ENCODE peak calls at places on chromosomes 5 and 9, in four cellular contexts. I is K562, T is HepG2, S is GM23338. N is an unnamed sample.

GRCh38 chr5:180209137-180209581 is at the start of gene RASGEF1C:
- DNase-seq in I (peak; percentile 88), T (peak; percentile 16), S (peak; percentile 85), N (peak; percentile 70)

GRCh38 chr5:80763873-80764647 is 109.3 kb upstream of the DHFR start:
- DNase-seq in I (no peak), T (no peak), S (no peak), N (no peak)

GRCh38 chr5:104412649-104413240 is 850.2 kb upstream of the NUDT12 start:
- DNase-seq in I (no peak), T (peak; percentile 20), S (peak; percentile 77), N (peak; percentile 38)

GRCh38 chr9:7402704-7403389 is 396.7 kb downstream of the DMAC1 start:
- DNase-seq in I (no peak), T (no peak), S (peak; percentile 36), N (no peak)

GRCh38 chr5:99179206-99179605 is 250.4 kb upstream of the CHD1 start:
- DNase-seq in I (no peak), T (no peak), S (no peak), N (no peak)

GRCh38 chr9:35771524-35771923 is 17.4 kb upstream of the MSMP start:
- DNase-seq in I (peak; percentile 35), T (peak; percentile 64), S (no peak), N (peak; percentile 14)

GRCh38 chr9:110028281-110029075 is 179.5 kb downstream of the C9orf152 start:
- DNase-seq in I (no peak), T (no peak), S (no peak), N (no peak)

GRCh38 chr5:31059889-31060288 is 133.6 kb upstream of the CDH6 start:
- DNase-seq in I (no peak), T (no peak), S (no peak), N (no peak)

GRCh38 chr9:138102246-138103051 is 224.9 kb downstream of the CACNA1B start:
- DNase-seq in I (no peak), T (no peak), S (no peak), N (no peak)

GRCh38 chr9:135524130-135524861 is 3.1 kb downstream of the LCN1 start:
- DNase-seq in I (no peak), T (no peak), S (no peak), N (no peak)

GRCh38 chr9:71987471-71988371 is 72.7 kb downstream of the C9orf57 start:
- DNase-seq in I (no peak), T (no peak), S (no peak), N (no peak)

GRCh38 chr9:8224381-8224791 is 424.8 kb upstream of the DMAC1 start:
- DNase-seq in I (no peak), T (no peak), S (no peak), N (no peak)

GRCh38 chr9:137069508-137070071 is 767 bp downstream of the SAPCD2 start:
- DNase-seq in I (no peak), T (no peak), S (peak; percentile 60), N (no peak)

GRCh38 chr9:91274950-91275349 is 86.8 kb downstream of the AUH start:
- DNase-seq in I (no peak), T (no peak), S (no peak), N (no peak)

GRCh38 chr5:98839469-98840383 is 66.3 kb downstream of the RGMB start:
- DNase-seq in I (peak; percentile 13), T (peak; percentile 7), S (peak; percentile 48), N (no peak)

GRCh38 chr9:106928350-106928749 is 65.4 kb downstream of the ZNF462 start:
- DNase-seq in I (no peak), T (no peak), S (no peak), N (no peak)

GRCh38 chr9:23774266-23774665 is 51.8 kb downstream of the ELAVL2 start:
- DNase-seq in I (no peak), T (no peak), S (no peak), N (no peak)

GRCh38 chr5:78647411-78647818 is 1.2 kb downstream of the LHFPL2 start:
- DNase-seq in I (no peak), T (peak; percentile 56), S (peak; percentile 35), N (peak; percentile 52)

GRCh38 chr5:112192886-112193285 is 226.2 kb downstream of the EPB41L4A start:
- DNase-seq in I (no peak), T (no peak), S (no peak), N (no peak)

GRCh38 chr5:111347021-111347420 is 122.8 kb downstream of the CAMK4 start:
- DNase-seq in I (no peak), T (no peak), S (no peak), N (no peak)

GRCh38 chr5:178180141-178180863 is 6.9 kb downstream of the GMCL2 start:
- DNase-seq in I (no peak), T (no peak), S (peak; percentile 96), N (no peak)

GRCh38 chr9:8760000-8760767 is 960.6 kb upstream of the DMAC1 start:
- DNase-seq in I (no peak), T (no peak), S (no peak), N (no peak)

GRCh38 chr5:178642351-178642909 is 15.6 kb upstream of the CLK4 start:
- DNase-seq in I (no peak), T (no peak), S (no peak), N (no peak)

GRCh38 chr5:35856186-35857003 is at the start of gene IL7R:
- DNase-seq in I (no peak), T (no peak), S (no peak), N (no peak)

GRCh38 chr5:59547731-59548130 is 345.8 kb downstream of the PDE4D start:
- DNase-seq in I (no peak), T (no peak), S (no peak), N (no peak)

GRCh38 chr5:152329896-152330295 is 75.2 kb downstream of the NMUR2 start:
- DNase-seq in I (no peak), T (no peak), S (no peak), N (no peak)

GRCh38 chr9:34863426-34863825 is 94.7 kb upstream of the PHF24 start:
- DNase-seq in I (no peak), T (no peak), S (no peak), N (no peak)

GRCh38 chr9:36823466-36823865 is 210.6 kb downstream of the PAX5 start:
- DNase-seq in I (no peak), T (no peak), S (no peak), N (no peak)

GRCh38 chr5:107153304-107153703 is 517.4 kb downstream of the EFNA5 start:
- DNase-seq in I (no peak), T (no peak), S (no peak), N (no peak)

GRCh38 chr5:96734871-96735325 is 72.7 kb downstream of the CAST start:
- DNase-seq in I (peak; percentile 36), T (no peak), S (peak; percentile 21), N (no peak)

GRCh38 chr5:163309850-163310365 is 127.5 kb upstream of the CCNG1 start:
- DNase-seq in I (no peak), T (no peak), S (no peak), N (no peak)

GRCh38 chr5:73722224-73722623 is 96.2 kb downstream of the ARHGEF28 start:
- DNase-seq in I (no peak), T (no peak), S (no peak), N (no peak)

GRCh38 chr5:142697846-142698245 is 12.0 kb upstream of the FGF1 start:
- DNase-seq in I (no peak), T (no peak), S (no peak), N (no peak)

GRCh38 chr5:89073045-89073444 is 190.1 kb upstream of the MEF2C start:
- DNase-seq in I (no peak), T (no peak), S (no peak), N (no peak)

GRCh38 chr5:171512397-171512796 is 93.0 kb downstream of the FGF18 start:
- DNase-seq in I (no peak), T (no peak), S (no peak), N (no peak)

GRCh38 chr9:88503101-88503844 is 31.7 kb upstream of the NXNL2 start:
- DNase-seq in I (no peak), T (no peak), S (no peak), N (no peak)

GRCh38 chr5:5932824-5933223 is 445.5 kb downstream of the MED10 start:
- DNase-seq in I (no peak), T (no peak), S (no peak), N (no peak)

GRCh38 chr5:106860398-106861044 is 810.2 kb downstream of the EFNA5 start:
- DNase-seq in I (no peak), T (no peak), S (no peak), N (no peak)

GRCh38 chr9:1429328-1429727 is 379.2 kb downstream of the DMRT2 start:
- DNase-seq in I (no peak), T (peak; percentile 39), S (peak; percentile 79), N (peak; percentile 24)

GRCh38 chr5:172904643-172905345 is 54.4 kb upstream of the RPL26L1 start:
- DNase-seq in I (no peak), T (peak; percentile 19), S (peak; percentile 17), N (no peak)
- TF ChIP-seq JUNB in I (no peak), T (no peak), S (no peak), N (no peak)

GRCh38 chr5:14267166-14267838 is 124.2 kb downstream of the TRIO start:
- DNase-seq in I (peak; percentile 42), T (peak; percentile 25), S (no peak), N (no peak)
- TF ChIP-seq JUNB in I (no peak), T (no peak), S (no peak), N (no peak)

GRCh38 chr5:140549237-140550144 is 2.0 kb downstream of the EIF4EBP3 start:
- DNase-seq in I (peak; percentile 72), T (no peak), S (no peak), N (no peak)
- TF ChIP-seq JUNB in I (no peak), T (no peak), S (no peak), N (no peak)

GRCh38 chr9:99590879-99591278 is 230.8 kb upstream of the NR4A3 start:
- DNase-seq in I (no peak), T (no peak), S (no peak), N (no peak)
- TF ChIP-seq JUNB in I (no peak), T (no peak), S (no peak), N (no peak)

DNA sequence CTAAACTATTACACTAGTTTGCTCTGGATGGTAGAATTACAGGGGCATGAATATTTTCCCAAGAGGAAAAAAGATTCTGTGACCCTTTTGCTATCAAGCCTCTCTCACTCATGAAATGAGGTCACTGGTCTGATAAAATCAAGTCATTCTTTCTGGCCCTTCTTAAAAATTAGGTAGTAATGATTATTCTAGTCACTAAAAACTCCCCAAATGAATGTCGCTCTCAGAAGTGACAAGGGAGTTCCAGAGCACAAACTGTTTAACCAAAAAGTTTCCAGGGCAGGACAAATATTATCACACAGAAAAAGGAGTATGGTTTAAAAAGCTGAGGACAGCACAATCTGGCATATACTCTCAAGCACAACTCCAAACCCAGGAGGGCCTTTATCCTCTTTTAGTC is 12.5 kb downstream of the ERMP1 start:
- DNase-seq in I (no peak), T (no peak), S (no peak), N (no peak)
- TF ChIP-seq JUNB in I (no peak), T (no peak), S (no peak), N (no peak)

DNA sequence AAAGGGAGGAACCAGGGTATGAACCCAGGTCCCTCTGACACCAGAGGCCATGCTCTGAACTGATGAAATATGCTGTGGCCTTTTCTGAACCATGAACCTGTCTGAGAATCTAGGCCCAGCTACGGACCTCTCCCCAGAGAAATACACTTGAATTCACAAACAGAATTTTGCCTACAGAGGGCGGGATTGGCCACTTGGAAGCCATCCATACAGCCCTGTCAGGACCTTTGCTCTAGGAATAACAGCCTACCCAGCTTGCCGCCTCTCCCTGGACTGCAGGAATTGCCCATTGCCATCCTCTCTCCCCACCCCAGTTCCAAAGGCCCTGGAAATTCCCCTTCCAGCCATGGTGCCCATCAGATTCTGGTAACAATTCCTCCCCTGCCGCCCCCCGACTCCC is 26.6 kb downstream of the MORN5 start:
- DNase-seq in I (peak; percentile 23), T (peak; percentile 78), S (peak; percentile 43), N (no peak)
- TF ChIP-seq JUNB in I (no peak), T (no peak), S (no peak), N (no peak)